ENCODE peak calls at places on chromosome 22, in eight cellular contexts. Z, X, Q, S, M, L, F and Y are unnamed samples. For H3K27me3, the result is how much of the 10 kb centered on the place peaks cover.

GRCh38 chr22:45709866-45710265 is 38.2 kb downstream of the ATXN10 start:
- DNase-seq in Z (no peak), X (no peak), Q (no peak), S (no peak), M (peak), L (no peak), F (no peak), Y (no peak)

GRCh38 chr22:45612451-45612901 is 59.2 kb upstream of the ATXN10 start:
- DNase-seq in Z (no peak), X (peak), Q (peak), S (peak), M (no peak), L (no peak), F (no peak), Y (peak)

GRCh38 chr22:45946805-45947600 is 30.0 kb downstream of the WNT7B start:
- DNase-seq in Z (peak), X (no peak), Q (no peak), S (no peak), M (no peak), L (no peak), F (no peak), Y (no peak)

GRCh38 chr22:17137226-17137625 is 16.1 kb upstream of the TMEM121B start:
- DNase-seq in Z (no peak), X (no peak), Q (no peak), S (no peak), M (no peak), L (no peak), F (no peak), Y (no peak)

GRCh38 chr22:27655582-27656185 is 145.9 kb downstream of the MN1 start:
- DNase-seq in Z (no peak), X (no peak), Q (no peak), S (no peak), M (no peak), L (no peak), F (no peak), Y (no peak)

GRCh38 chr22:31290494-31291402 is 1.5 kb downstream of the PIK3IP1 start:
- DNase-seq in Z (peak), X (peak), Q (peak), S (peak), M (peak), L (peak), F (peak), Y (peak)

GRCh38 chr22:44025171-44026065 is 1.3 kb downstream of the PARVB start:
- DNase-seq in Z (peak), X (peak), Q (peak), S (peak), M (no peak), L (no peak), F (no peak), Y (peak)

GRCh38 chr22:29916007-29916544 is 33.1 kb downstream of the MTMR3 start:
- DNase-seq in Z (no peak), X (no peak), Q (no peak), S (no peak), M (peak), L (no peak), F (no peak), Y (no peak)

GRCh38 chr22:43867839-43868652 is 5.7 kb upstream of the SULT4A1 start:
- DNase-seq in Z (no peak), X (no peak), Q (peak), S (no peak), M (peak), L (no peak), F (no peak), Y (no peak)

GRCh38 chr22:28111501-28111900 is 192.4 kb upstream of the PITPNB start:
- DNase-seq in Z (no peak), X (no peak), Q (no peak), S (no peak), M (no peak), L (no peak), F (no peak), Y (no peak)

GRCh38 chr22:19085233-19086043 is 36.8 kb downstream of the DGCR2 start:
- DNase-seq in Z (no peak), X (no peak), Q (no peak), S (no peak), M (peak), L (no peak), F (no peak), Y (peak)

GRCh38 chr22:46036558-46037408 is 59.8 kb upstream of the WNT7B start:
- DNase-seq in Z (no peak), X (no peak), Q (no peak), S (no peak), M (peak), L (peak), F (no peak), Y (no peak)

GRCh38 chr22:17155941-17156340 is 3.1 kb downstream of the HDHD5 start:
- DNase-seq in Z (no peak), X (no peak), Q (no peak), S (no peak), M (no peak), L (no peak), F (no peak), Y (no peak)

GRCh38 chr22:49021926-49022815 is 805.5 kb downstream of the BRD1 start:
- DNase-seq in Z (no peak), X (peak), Q (no peak), S (no peak), M (no peak), L (no peak), F (no peak), Y (no peak)

GRCh38 chr22:30858976-30859713 is 109.4 kb downstream of the MORC2 start:
- DNase-seq in Z (no peak), X (no peak), Q (no peak), S (no peak), M (no peak), L (no peak), F (peak), Y (peak)

GRCh38 chr22:17921871-17922821 is 102.2 kb downstream of the MICAL3 start:
- DNase-seq in Z (no peak), X (no peak), Q (no peak), S (peak), M (no peak), L (no peak), F (no peak), Y (no peak)

GRCh38 chr22:25935266-25936058 is 193.5 kb downstream of the MYO18B start:
- DNase-seq in Z (no peak), X (no peak), Q (no peak), S (no peak), M (no peak), L (no peak), F (no peak), Y (no peak)

GRCh38 chr22:46569848-46570695 is 32.7 kb upstream of the CELSR1 start:
- DNase-seq in Z (no peak), X (no peak), Q (no peak), S (no peak), M (no peak), L (no peak), F (no peak), Y (no peak)

GRCh38 chr22:29817724-29818123 is 20.4 kb downstream of the ASCC2 start:
- DNase-seq in Z (no peak), X (no peak), Q (no peak), S (no peak), M (no peak), L (no peak), F (no peak), Y (no peak)

GRCh38 chr22:24429411-24430365 is 2.3 kb downstream of the ADORA2A start:
- DNase-seq in Z (no peak), X (peak), Q (no peak), S (no peak), M (no peak), L (no peak), F (no peak), Y (no peak)

GRCh38 chr22:30262917-30263741 is 3.5 kb downstream of the OSM start:
- DNase-seq in Z (peak), X (peak), Q (peak), S (peak), M (peak), L (no peak), F (peak), Y (peak)

GRCh38 chr22:43356881-43357280 is 13.7 kb upstream of the SCUBE1 start:
- DNase-seq in Z (no peak), X (no peak), Q (no peak), S (no peak), M (no peak), L (no peak), F (no peak), Y (no peak)

GRCh38 chr22:35913925-35914324 is 114.7 kb downstream of the RBFOX2 start:
- DNase-seq in Z (no peak), X (no peak), Q (no peak), S (no peak), M (no peak), L (no peak), F (no peak), Y (no peak)

GRCh38 chr22:46007003-46007847 is 30.3 kb upstream of the WNT7B start:
- DNase-seq in Z (no peak), X (peak), Q (peak), S (peak), M (peak), L (peak), F (peak), Y (peak)

GRCh38 chr22:35230839-35231584 is 26.3 kb upstream of the HMGXB4 start:
- DNase-seq in Z (no peak), X (no peak), Q (no peak), S (no peak), M (no peak), L (peak), F (no peak), Y (no peak)

GRCh38 chr22:23533328-23533762 is 46.7 kb downstream of the IGLL1 start:
- DNase-seq in Z (no peak), X (no peak), Q (no peak), S (peak), M (peak), L (no peak), F (no peak), Y (no peak)

GRCh38 chr22:35622132-35622913 is 5.2 kb upstream of the MB start:
- DNase-seq in Z (no peak), X (no peak), Q (peak), S (peak), M (no peak), L (no peak), F (no peak), Y (no peak)

GRCh38 chr22:47696776-47697175 is 934.3 kb downstream of the TBC1D22A start:
- DNase-seq in Z (no peak), X (no peak), Q (no peak), S (no peak), M (no peak), L (no peak), F (peak), Y (no peak)

GRCh38 chr22:30944986-30945385 is 23.6 kb downstream of the MORC2 start:
- DNase-seq in Z (no peak), X (no peak), Q (no peak), S (no peak), M (no peak), L (no peak), F (no peak), Y (no peak)

GRCh38 chr22:49532831-49533802 is 294.6 kb downstream of the BRD1 start:
- DNase-seq in Z (no peak), X (no peak), Q (no peak), S (no peak), M (no peak), L (no peak), F (no peak), Y (no peak)

GRCh38 chr22:29393019-29393608 is 4.7 kb upstream of the AP1B1 start:
- DNase-seq in Z (no peak), X (no peak), Q (no peak), S (no peak), M (no peak), L (no peak), F (no peak), Y (peak)

GRCh38 chr22:23832226-23833016 is 6.4 kb downstream of the DERL3 start:
- DNase-seq in Z (no peak), X (no peak), Q (no peak), S (no peak), M (no peak), L (no peak), F (no peak), Y (no peak)

GRCh38 chr22:36386900-36387663 is 685 bp downstream of the MYH9 start:
- DNase-seq in Z (peak), X (no peak), Q (peak), S (no peak), M (no peak), L (no peak), F (peak), Y (no peak)

GRCh38 chr22:25514436-25514835 is 50.0 kb upstream of the GRK3 start:
- DNase-seq in Z (no peak), X (no peak), Q (no peak), S (no peak), M (no peak), L (no peak), F (no peak), Y (no peak)

GRCh38 chr22:31753005-31753633 is 700 bp upstream of the DEPDC5 start:
- DNase-seq in Z (peak), X (no peak), Q (peak), S (peak), M (peak), L (no peak), F (peak), Y (peak)

GRCh38 chr22:50403701-50404101 is 60.6 kb downstream of the PPP6R2 start:
- DNase-seq in Z (peak), X (no peak), Q (peak), S (no peak), M (no peak), L (no peak), F (peak), Y (no peak)

GRCh38 chr22:36015806-36016519 is 12.7 kb downstream of the RBFOX2 start:
- DNase-seq in Z (no peak), X (no peak), Q (no peak), S (no peak), M (no peak), L (no peak), F (no peak), Y (no peak)

DNA sequence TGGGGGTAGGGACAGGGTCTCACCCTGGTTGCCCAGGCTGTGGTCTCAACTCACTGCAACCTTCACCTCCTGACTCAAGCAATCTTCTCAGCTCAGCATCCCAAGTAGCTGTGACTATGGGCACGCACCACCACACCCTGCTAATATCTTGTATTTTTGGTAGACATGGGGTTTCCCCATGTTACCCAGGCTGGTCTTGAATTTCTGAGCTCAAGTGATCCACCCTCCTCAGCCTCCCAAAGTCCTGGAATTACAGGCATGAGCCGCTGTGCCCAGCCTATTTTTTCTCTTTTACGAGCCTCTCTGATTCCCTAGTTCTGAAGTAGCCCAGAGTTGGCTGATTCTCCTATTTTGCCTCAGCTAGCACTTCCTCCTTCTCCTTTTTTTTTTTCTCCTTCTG is 83.6 kb downstream of the ZNF280B start:
- DNase-seq in Z (no peak), X (no peak), Q (no peak), S (no peak), M (no peak), L (no peak), F (no peak), Y (no peak)
- H3K27me3 ChIP-seq in Z (under half), X (under half), Q (under half), S (under half), M (under half), L (under half), F (under half), Y (under half)

DNA sequence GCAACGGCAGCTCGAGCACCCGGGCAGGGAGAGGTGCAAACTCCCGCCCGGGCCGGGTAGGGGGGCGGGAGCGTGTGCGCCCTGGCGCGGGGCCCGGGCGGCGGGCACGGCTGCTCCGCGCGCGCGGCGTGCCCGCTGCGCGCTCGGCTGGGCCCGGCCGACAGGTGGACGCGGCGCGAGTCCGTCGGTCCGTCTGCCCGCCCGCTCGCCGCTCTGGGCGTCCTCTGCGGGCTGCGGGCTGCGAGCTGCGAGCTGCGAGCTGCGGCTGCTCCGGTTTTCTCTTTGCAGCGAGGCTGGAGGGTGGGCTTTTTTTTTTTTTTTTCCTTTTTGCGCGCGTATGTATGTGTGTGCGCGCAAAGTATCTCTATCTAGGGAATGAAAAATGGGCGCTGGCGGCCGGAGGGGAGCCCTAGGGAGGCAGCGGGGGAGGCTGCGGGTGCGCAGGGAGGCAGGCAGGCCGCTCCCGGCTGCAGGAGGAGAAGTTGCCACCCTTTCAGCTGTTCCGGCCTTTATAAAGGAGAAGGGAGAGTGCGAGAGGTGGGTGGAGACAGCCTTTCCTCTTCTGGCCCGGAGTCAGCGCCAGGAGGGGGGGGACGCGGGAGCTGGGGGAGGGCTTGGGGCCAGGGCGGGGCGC is at the start of gene PDGFB:
- DNase-seq in Z (no peak), X (no peak), Q (no peak), S (no peak), M (peak), L (no peak), F (no peak), Y (no peak)
- H3K27ac ChIP-seq in Z (peak), X (peak), Q (peak), S (peak), M (peak), L (peak), F (peak), Y (peak)

GRCh38 chr22:37467556-37467955 is 18.6 kb downstream of the MFNG start:
- DNase-seq in Z (no peak), X (no peak), Q (no peak), S (no peak), M (no peak), L (no peak), F (no peak), Y (no peak)
- H3K27me3 ChIP-seq in Z (under half), X (under half), Q (under half), S (under half), M (under half), L (under half), F (under half), Y (under half)

DNA sequence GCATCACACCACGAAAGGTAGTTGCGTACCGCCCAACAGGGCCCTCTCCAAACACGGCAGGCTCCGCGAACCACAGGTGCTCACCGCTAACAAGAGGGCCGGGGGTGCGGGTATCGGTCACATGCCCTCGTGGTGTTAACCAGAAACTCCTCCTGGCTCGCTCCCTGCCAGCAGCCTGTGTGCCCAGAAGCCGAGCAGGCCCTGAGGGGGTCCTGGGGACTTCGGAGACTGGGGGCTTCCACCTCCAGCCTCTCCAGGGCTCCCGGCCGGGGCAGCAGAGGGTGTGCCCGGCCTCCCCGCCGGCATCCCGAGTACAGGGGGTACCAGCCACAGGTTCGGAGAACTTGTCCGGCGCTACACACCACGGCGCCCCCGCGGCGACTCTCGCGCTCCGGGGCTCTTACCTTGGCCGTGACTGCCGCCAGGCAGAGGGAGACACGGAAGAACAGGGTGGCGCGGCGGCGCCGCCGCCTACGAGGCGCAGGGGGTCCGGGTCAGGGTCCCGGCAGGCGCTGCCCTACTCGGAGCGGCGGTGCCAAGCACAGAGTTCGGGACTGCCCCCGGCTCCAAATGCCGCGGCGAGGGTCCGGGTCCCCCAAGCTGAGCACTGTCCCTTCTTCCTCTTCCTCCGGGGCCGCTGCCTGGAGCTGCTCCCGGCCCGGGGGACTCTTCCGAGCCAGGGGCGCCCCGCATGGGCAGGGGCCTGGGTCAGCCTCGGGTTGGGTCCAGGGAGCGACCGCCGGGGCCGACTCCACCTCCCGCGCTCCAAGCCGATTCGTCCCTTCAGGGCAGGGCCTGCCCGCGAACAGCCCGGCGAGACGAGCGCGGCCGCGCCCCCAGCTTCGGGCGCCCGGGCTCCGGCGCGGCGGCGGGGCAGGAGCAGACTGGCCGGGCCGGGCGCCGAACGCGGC is at the start of gene LARGE1:
- DNase-seq in Z (no peak), X (no peak), Q (peak), S (peak), M (peak), L (no peak), F (peak), Y (peak)
- H3K27ac ChIP-seq in Z (peak), X (peak), Q (peak), S (peak), M (peak), L (no peak), F (peak), Y (peak)

GRCh38 chr22:20430641-20431519 is 6.7 kb downstream of the SCARF2 start:
- DNase-seq in Z (no peak), X (no peak), Q (no peak), S (no peak), M (peak), L (peak), F (no peak), Y (peak)

GRCh38 chr22:20431520-20432237 is 5.9 kb downstream of the SCARF2 start:
- DNase-seq in Z (no peak), X (no peak), Q (no peak), S (no peak), M (no peak), L (no peak), F (no peak), Y (no peak)

GRCh38 chr22:20433191-20433590 is 4.4 kb downstream of the SCARF2 start:
- DNase-seq in Z (no peak), X (no peak), Q (no peak), S (no peak), M (no peak), L (no peak), F (no peak), Y (no peak)

GRCh38 chr22:20433686-20434241 is 3.9 kb downstream of the SCARF2 start:
- DNase-seq in Z (no peak), X (no peak), Q (no peak), S (no peak), M (no peak), L (no peak), F (no peak), Y (no peak)

DNA sequence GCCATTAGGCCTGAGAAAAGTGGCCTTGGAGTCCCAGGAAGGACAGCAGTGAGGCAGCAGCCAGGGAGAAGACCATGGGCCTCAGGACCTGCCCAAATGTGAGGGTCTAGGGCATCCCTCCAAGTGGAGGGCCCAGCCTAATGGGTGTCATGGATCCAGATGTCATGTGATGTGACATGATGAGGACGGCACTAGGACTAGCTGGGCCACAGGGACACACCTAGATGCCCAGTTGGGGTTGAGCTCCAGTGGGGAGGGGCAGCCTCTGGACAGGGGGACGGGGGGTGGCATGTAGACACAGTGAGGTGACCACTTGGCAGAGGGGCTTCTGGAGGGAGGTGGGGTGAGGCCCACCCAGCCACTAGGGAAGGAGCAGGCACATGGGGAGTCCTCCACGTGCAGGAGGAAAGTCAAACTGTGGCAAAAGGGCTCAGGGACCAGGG is 5.4 kb downstream of the SCARF2 start:
- DNase-seq in Z (no peak), X (no peak), Q (no peak), S (no peak), M (no peak), L (no peak), F (no peak), Y (no peak)
- H3K27me3 ChIP-seq in Z (under half), X (under half), Q (under half), S (under half), M (under half), L (under half), F (under half), Y (under half)